ENCODE peak calls at places on chromosomes 12 and 14, in ten cellular contexts. L is ELR; P is HFFc6; G is NCI-H2081; Y is hippocampal formation; A is hepatocyte; J is SK-MEL-5; Q is OCI-LY7; S is NCI-H1930; U is stimulated activated CD8-positive, alpha-beta memory T cell treated with anti-CD3 and anti-CD28 coated beads, Interleukin-4, amount 100 ng/mL, for 1 hour. E is an unnamed sample.

GRCh38 chr14:29216774-29217232 is 450.2 kb downstream of the FOXG1 start:
- DNase-seq in L (no peak), P (no peak), G (no peak), Y (no peak), A (no peak), J (no peak), Q (no peak), S (no peak), U (no peak), E (no peak)

GRCh38 chr14:32330356-32331226 is 1.5 kb downstream of the AKAP6 start:
- DNase-seq in L (no peak), P (no peak), G (no peak), Y (no peak), A (no peak), J (no peak), Q (no peak), S (no peak), U (no peak), E (no peak)

GRCh38 chr12:12081836-12082497 is 11.2 kb downstream of the BCL2L14 start:
- DNase-seq in L (peak), P (peak), G (peak), Y (no peak), A (peak), J (peak), Q (peak), S (no peak), U (no peak), E (peak)

GRCh38 chr12:111189792-111190191 is 179.1 kb downstream of the PHETA1 start:
- DNase-seq in L (no peak), P (no peak), G (no peak), Y (no peak), A (no peak), J (no peak), Q (no peak), S (no peak), U (no peak), E (no peak)

GRCh38 chr14:42541535-42542001 is 934.9 kb downstream of the LRFN5 start:
- DNase-seq in L (peak), P (no peak), G (no peak), Y (no peak), A (no peak), J (peak), Q (no peak), S (no peak), U (no peak), E (no peak)

GRCh38 chr12:127809236-127809635 is 457.7 kb upstream of the TMEM132C start:
- DNase-seq in L (peak), P (peak), G (no peak), Y (no peak), A (peak), J (no peak), Q (no peak), S (no peak), U (no peak), E (no peak)

GRCh38 chr12:78540621-78541336 is 323.8 kb upstream of the SYT1 start:
- DNase-seq in L (peak), P (no peak), G (no peak), Y (no peak), A (no peak), J (no peak), Q (no peak), S (no peak), U (no peak), E (no peak)

GRCh38 chr12:39435531-39435930 is 7.4 kb downstream of the KIF21A start:
- DNase-seq in L (no peak), P (no peak), G (no peak), Y (no peak), A (no peak), J (no peak), Q (no peak), S (no peak), U (no peak), E (no peak)

GRCh38 chr14:95495538-95496025 is 20.9 kb downstream of the SYNE3 start:
- DNase-seq in L (peak), P (no peak), G (no peak), Y (no peak), A (no peak), J (no peak), Q (peak), S (no peak), U (no peak), E (no peak)

GRCh38 chr12:26443309-26443708 is 247.9 kb downstream of the SSPN start:
- DNase-seq in L (no peak), P (no peak), G (no peak), Y (no peak), A (no peak), J (no peak), Q (no peak), S (no peak), U (no peak), E (no peak)

GRCh38 chr14:73723799-73724621 is 9.8 kb upstream of the PNMA1 start:
- DNase-seq in L (peak), P (peak), G (no peak), Y (no peak), A (peak), J (peak), Q (no peak), S (no peak), U (no peak), E (peak)

GRCh38 chr12:70186436-70186835 is 56.8 kb upstream of the CNOT2 start:
- DNase-seq in L (no peak), P (no peak), G (no peak), Y (no peak), A (no peak), J (no peak), Q (no peak), S (no peak), U (no peak), E (no peak)

E was measured in K562.